ENCODE peak calls at places on chromosomes 12 and 14, in nine cellular contexts. Z is tibial nerve; J is astrocyte of the spinal cord; X is CD8-positive, alpha-beta T cell; S is lung; D is endothelial cell; M is CD4-positive, alpha-beta T cell; A is fibroblast of villous mesenchyme; H is lower lobe of right lung. U is an unnamed sample.
A peak's percentile ranks its signal among the peaks of the same experiment; 100 is the strongest.

GRCh38 chr12:113866496-113866895 is 99.6 kb downstream of the RBM19 start:
- DNase-seq in H (no peak), S (no peak), M (no peak), Z (no peak), D (no peak), J (no peak), A (no peak), X (no peak), U (no peak)

GRCh38 chr14:50821471-50822464 is 9.2 kb downstream of the NIN start:
- DNase-seq in J (no peak), A (peak; percentile 72), D (no peak), M (peak; percentile 25), S (peak; percentile 57), Z (no peak), X (peak; percentile 58), H (peak; percentile 79), U (no peak)

GRCh38 chr12:44972746-44973421 is 78.0 kb downstream of the DBX2 start:
- DNase-seq in A (peak; percentile 2), Z (no peak), X (no peak), H (no peak), M (no peak), S (no peak), J (no peak), D (no peak), U (peak; percentile 9)

GRCh38 chr14:24392327-24393098 is 6.3 kb upstream of the NYNRIN start:
- DNase-seq in Z (no peak), S (no peak), D (no peak), X (no peak), J (peak; percentile 65), M (no peak), H (no peak), A (peak; percentile 43), U (no peak)

GRCh38 chr12:2832550-2833127 is 2.2 kb downstream of the NRIP2 start:
- DNase-seq in H (no peak), Z (no peak), D (no peak), A (no peak), X (no peak), J (no peak), M (no peak), S (no peak), U (no peak)

GRCh38 chr12:39958377-39958776 is 147.5 kb downstream of the SLC2A13 start:
- DNase-seq in D (peak; percentile 9), X (no peak), A (no peak), S (no peak), Z (no peak), M (no peak), H (no peak), J (no peak), U (no peak)

GRCh38 chr12:7981446-7981845 is 45.5 kb upstream of the SLC2A3 start:
- DNase-seq in X (no peak), Z (no peak), A (no peak), J (no peak), H (no peak), S (no peak), M (no peak), D (no peak), U (no peak)

GRCh38 chr12:45130881-45131281 is 80.0 kb upstream of the DBX2 start:
- DNase-seq in M (no peak), A (peak; percentile 56), D (peak; percentile 60), Z (peak; percentile 45), J (peak; percentile 77), S (no peak), H (no peak), X (peak; percentile 11), U (peak; percentile 54)

GRCh38 chr12:7212678-7213077 is 23.2 kb downstream of the PEX5 start:
- DNase-seq in X (no peak), H (no peak), M (no peak), A (no peak), S (no peak), J (no peak), Z (no peak), D (no peak), U (no peak)

GRCh38 chr14:71960620-71961353 is 28.6 kb downstream of the RGS6 start:
- DNase-seq in M (no peak), X (no peak), Z (no peak), D (no peak), H (no peak), S (no peak), J (no peak), A (no peak), U (no peak)

GRCh38 chr14:23916038-23916437 is 37.5 kb upstream of the DHRS4 start:
- DNase-seq in M (no peak), X (no peak), D (no peak), H (no peak), S (no peak), J (no peak), A (no peak), Z (peak; percentile 9), U (no peak)

GRCh38 chr12:459430-460258 is at the start of gene B4GALNT3:
- DNase-seq in Z (no peak), M (peak; percentile 13), A (peak; percentile 24), J (no peak), S (peak; percentile 71), D (peak; percentile 31), H (peak; percentile 83), X (peak; percentile 48), U (peak; percentile 40)

DNA sequence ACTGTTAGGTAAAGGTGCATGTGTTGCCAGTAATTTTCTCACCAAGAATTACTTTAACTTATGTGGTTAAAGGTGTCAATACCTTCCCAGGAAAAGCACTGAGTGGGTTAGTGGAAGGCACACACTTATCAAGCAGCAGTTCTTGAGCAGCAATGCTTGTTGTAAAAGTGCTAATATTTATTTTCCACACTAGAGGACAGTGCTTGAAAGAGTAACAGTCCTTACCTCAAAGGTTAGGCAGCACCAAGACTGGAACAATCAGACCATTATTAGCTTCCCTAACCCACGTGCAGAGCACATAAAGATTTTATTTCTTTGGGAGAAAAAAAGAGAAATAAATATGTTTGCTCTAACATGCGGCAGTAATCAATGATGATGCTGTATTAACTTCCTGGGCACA is 48.8 kb upstream of the KRR1 start:
- DNase-seq in H (no peak), Z (no peak), S (no peak), D (no peak), J (peak; percentile 75), M (no peak), X (no peak), A (peak; percentile 37), U (no peak)
- TF ChIP-seq CTCF in H (peak; percentile 32), Z (peak; percentile 11), S (peak; percentile 26), D (no peak), J (peak; percentile 51), M (no peak), X (no peak), A (peak; percentile 23), U (peak; percentile 52)

GRCh38 chr12:109435428-109436180 is 41.5 kb downstream of the KCTD10 start:
- DNase-seq in H (no peak), D (no peak), A (no peak), J (no peak), Z (no peak), S (no peak), X (no peak), M (no peak), U (no peak)

GRCh38 chr12:109432842-109433304 is 44.2 kb downstream of the KCTD10 start:
- DNase-seq in H (peak; percentile 89), J (peak; percentile 89), S (peak; percentile 87), Z (peak; percentile 96), M (peak; percentile 65), X (peak; percentile 73), A (peak; percentile 86), D (peak; percentile 94), U (peak; percentile 80)

GRCh38 chr12:109434556-109434955 is 42.5 kb downstream of the KCTD10 start:
- DNase-seq in M (no peak), Z (no peak), J (no peak), A (no peak), X (no peak), D (no peak), S (no peak), H (no peak), U (no peak)

GRCh38 chr12:109432431-109432830 is 44.7 kb downstream of the KCTD10 start:
- DNase-seq in X (no peak), J (no peak), A (no peak), H (no peak), Z (no peak), D (no peak), M (no peak), S (no peak), U (no peak)

GRCh38 chr12:109433618-109434017 is 43.5 kb downstream of the KCTD10 start:
- DNase-seq in Z (no peak), A (no peak), H (no peak), M (no peak), D (peak; percentile 50), S (no peak), J (no peak), X (no peak), U (no peak)
- TF ChIP-seq CTCF in Z (peak; percentile 7), A (peak; percentile 53), H (peak; percentile 30), M (no peak), D (peak; percentile 56), S (no peak), J (peak; percentile 17), X (no peak), U (no peak)

DNA sequence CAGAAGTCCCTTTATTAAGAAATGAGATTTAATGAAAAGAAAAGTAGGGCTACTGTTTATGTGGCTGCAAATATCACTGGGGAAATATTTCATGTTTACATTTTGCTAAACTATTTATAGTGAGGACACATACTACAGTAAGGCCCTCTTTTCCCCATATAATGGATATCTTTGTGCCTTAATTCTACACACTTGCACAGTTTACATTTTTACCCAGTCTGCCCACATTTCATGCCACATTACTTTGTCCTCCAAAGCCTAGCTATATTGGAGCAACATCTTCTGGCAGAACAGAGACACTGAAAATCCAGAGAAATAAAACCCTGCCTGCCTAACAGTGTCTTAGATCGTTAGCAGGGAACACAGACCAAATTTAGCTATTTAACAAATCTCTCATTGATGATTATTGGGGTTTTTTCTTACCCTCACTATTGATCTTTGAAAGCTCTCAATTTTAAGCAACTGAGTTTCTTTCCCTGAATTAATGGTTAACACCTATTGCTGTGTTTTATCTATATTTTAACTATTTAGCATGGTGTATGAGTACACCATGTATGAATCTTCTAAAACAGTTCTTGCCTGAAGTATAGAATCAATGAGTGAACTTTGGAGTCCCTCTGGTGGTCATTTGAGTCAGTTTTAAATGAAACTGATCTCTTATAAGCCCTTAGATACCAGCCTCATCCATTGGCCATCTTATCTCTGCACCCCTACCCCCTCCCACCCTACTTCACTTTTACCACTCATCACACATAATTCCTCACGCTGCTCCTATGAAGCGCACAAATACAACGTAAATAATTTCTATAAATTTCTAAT is 170.2 kb downstream of the BCAT1 start:
- DNase-seq in S (no peak), Z (no peak), J (peak; percentile 77), D (peak; percentile 6), X (no peak), M (no peak), A (peak; percentile 77), H (no peak), U (no peak)
- TF ChIP-seq CTCF in S (peak; percentile 19), Z (peak; percentile 29), J (peak; percentile 52), D (peak; percentile 44), X (no peak), M (no peak), A (peak; percentile 61), H (peak; percentile 42), U (peak; percentile 81)

GRCh38 chr12:54935235-54935951 is 49.2 kb downstream of the TESPA1 start:
- DNase-seq in J (peak; percentile 91), Z (no peak), D (no peak), S (no peak), H (no peak), M (no peak), A (peak; percentile 71), X (peak; percentile 16), U (no peak)
- TF ChIP-seq CTCF in J (peak; percentile 7), Z (no peak), D (no peak), S (no peak), H (no peak), M (peak; percentile 32), A (no peak), X (no peak), U (no peak)

U was measured in neural crest cell.